ENCODE peak calls at places on chromosomes 1 and 21, in five cellular contexts. E is K562, L is Peyer's patch, D is astrocyte of the spinal cord, K is endothelial cell. X is an unnamed sample.

GRCh38 chr21:45381865-45382697 is 22.9 kb upstream of the COL18A1 start:
- DNase-seq in D (no peak), E (no peak), K (no peak), L (peak), X (peak)

GRCh38 chr21:31537872-31538576 is 121.5 kb upstream of the SOD1 start:
- DNase-seq in L (no peak), E (no peak), K (peak), D (no peak), X (peak)

GRCh38 chr21:44886113-44887075 is 12.9 kb upstream of the PTTG1IP start:
- DNase-seq in E (no peak), K (no peak), D (no peak), L (no peak), X (peak)

GRCh38 chr21:45513003-45513706 is 29.1 kb downstream of the SLC19A1 start:
- DNase-seq in L (peak), K (no peak), E (no peak), D (no peak), X (no peak)

GRCh38 chr1:169890761-169891538 is 2.7 kb downstream of the SCYL3 start:
- DNase-seq in D (no peak), L (no peak), K (no peak), E (no peak), X (no peak)

GRCh38 chr1:163673756-163674155 is 352.0 kb downstream of the NUF2 start:
- DNase-seq in L (no peak), D (peak), E (no peak), K (no peak), X (no peak)

GRCh38 chr1:84442256-84442655 is 36.8 kb upstream of the RPF1 start:
- DNase-seq in E (peak), L (no peak), D (peak), K (no peak), X (no peak)

GRCh38 chr1:235758931-235759330 is 107.8 kb downstream of the LYST start:
- DNase-seq in D (no peak), K (no peak), E (no peak), L (no peak), X (no peak)

GRCh38 chr1:9670085-9670484 is 18.6 kb downstream of the PIK3CD start:
- DNase-seq in L (no peak), D (no peak), K (no peak), E (no peak), X (no peak)

GRCh38 chr1:54763814-54764131 is 550 bp downstream of the PARS2 start:
- DNase-seq in K (no peak), D (no peak), E (no peak), L (no peak), X (no peak)

GRCh38 chr1:230176871-230177411 is 109.9 kb downstream of the GALNT2 start:
- DNase-seq in E (peak), K (no peak), D (no peak), L (no peak), X (peak)

GRCh38 chr1:71693581-71693980 is 588.8 kb downstream of the NEGR1 start:
- DNase-seq in E (no peak), K (no peak), L (no peak), D (no peak), X (no peak)

GRCh38 chr1:16064536-16065196 is 8.8 kb downstream of the FAM131C start:
- DNase-seq in L (no peak), E (no peak), K (no peak), D (peak), X (no peak)

GRCh38 chr1:25724201-25724600 is 75.8 kb upstream of the SELENON start:
- DNase-seq in L (no peak), D (no peak), K (no peak), E (no peak), X (no peak)

GRCh38 chr1:94045465-94046056 is 75.4 kb downstream of the ABCA4 start:
- DNase-seq in K (peak), E (peak), L (no peak), D (peak), X (peak)

GRCh38 chr1:161198206-161198876 is 513 bp downstream of the ADAMTS4 start:
- DNase-seq in K (peak), L (no peak), E (no peak), D (peak), X (peak)

GRCh38 chr1:913491-914252 is 10.1 kb upstream of the SAMD11 start:
- DNase-seq in L (no peak), D (no peak), K (peak), E (no peak), X (peak)

GRCh38 chr1:246947255-246947654 is 15.5 kb upstream of the AHCTF1 start:
- DNase-seq in L (no peak), E (no peak), D (peak), K (no peak), X (no peak)

GRCh38 chr1:209215826-209216225 is 367.7 kb upstream of the CAMK1G start:
- DNase-seq in E (no peak), D (no peak), K (no peak), L (no peak), X (no peak)

GRCh38 chr1:58621375-58621774 is 44.3 kb upstream of the TACSTD2 start:
- DNase-seq in K (no peak), E (no peak), D (no peak), L (no peak), X (no peak)

GRCh38 chr1:222347627-222348026 is 200.3 kb downstream of the HHIPL2 start:
- DNase-seq in K (no peak), D (no peak), L (no peak), E (no peak), X (peak)

GRCh38 chr1:109490934-109491302 is 3.0 kb upstream of the CYB561D1 start:
- DNase-seq in E (no peak), K (no peak), D (no peak), L (no peak), X (no peak)

GRCh38 chr1:109491372-109491771 is 2.5 kb upstream of the CYB561D1 start:
- DNase-seq in E (no peak), K (no peak), D (no peak), L (no peak), X (no peak)

GRCh38 chr1:109488696-109489095 is 5.0 kb downstream of the ATXN7L2 start:
- DNase-seq in L (no peak), E (no peak), D (no peak), K (no peak), X (no peak)

GRCh38 chr1:109488201-109488600 is 4.5 kb downstream of the ATXN7L2 start:
- DNase-seq in E (peak), K (no peak), D (no peak), L (no peak), X (no peak)

GRCh38 chr1:109490029-109490933 is 3.6 kb upstream of the CYB561D1 start:
- DNase-seq in D (peak), K (peak), L (peak), E (peak), X (peak)
- TF ChIP-seq CTCF in D (peak), K (peak), L (peak), E (peak), X (peak)

GRCh38 chr1:41758490-41758889 is 160.2 kb downstream of the HIVEP3 start:
- DNase-seq in D (peak), L (no peak), E (no peak), K (no peak), X (no peak)

GRCh38 chr1:41749992-41750745 is 168.6 kb downstream of the HIVEP3 start:
- DNase-seq in E (no peak), K (no peak), D (no peak), L (no peak), X (no peak)

GRCh38 chr1:41751804-41752513 is 166.8 kb downstream of the HIVEP3 start:
- DNase-seq in K (no peak), L (no peak), E (no peak), D (peak), X (no peak)

GRCh38 chr1:41752514-41753170 is 166.1 kb downstream of the HIVEP3 start:
- DNase-seq in D (no peak), K (no peak), E (no peak), L (no peak), X (no peak)

GRCh38 chr1:41754540-41754939 is 164.2 kb downstream of the HIVEP3 start:
- DNase-seq in E (no peak), K (no peak), D (no peak), L (no peak), X (no peak)
- TF ChIP-seq CTCF in E (peak), K (no peak), D (peak), L (no peak), X (no peak)

GRCh38 chr1:159835862-159836518 is 9.3 kb downstream of the SLAMF8 start:
- DNase-seq in L (no peak), E (peak), K (no peak), D (no peak), X (no peak)
- TF ChIP-seq CTCF in L (no peak), E (peak), K (no peak), D (peak), X (no peak)

GRCh38 chr1:150560011-150560438 is 10.8 kb downstream of the ADAMTSL4 start:
- DNase-seq in E (peak), L (peak), K (peak), D (peak), X (peak)
- TF ChIP-seq CTCF in E (peak), L (peak), K (peak), D (peak), X (peak)

GRCh38 chr1:22749503-22749902 is 38.9 kb downstream of the EPHB2 start:
- DNase-seq in E (no peak), L (no peak), K (no peak), D (no peak), X (no peak)
- TF ChIP-seq CTCF in E (no peak), L (no peak), K (no peak), D (no peak), X (no peak)

DNA sequence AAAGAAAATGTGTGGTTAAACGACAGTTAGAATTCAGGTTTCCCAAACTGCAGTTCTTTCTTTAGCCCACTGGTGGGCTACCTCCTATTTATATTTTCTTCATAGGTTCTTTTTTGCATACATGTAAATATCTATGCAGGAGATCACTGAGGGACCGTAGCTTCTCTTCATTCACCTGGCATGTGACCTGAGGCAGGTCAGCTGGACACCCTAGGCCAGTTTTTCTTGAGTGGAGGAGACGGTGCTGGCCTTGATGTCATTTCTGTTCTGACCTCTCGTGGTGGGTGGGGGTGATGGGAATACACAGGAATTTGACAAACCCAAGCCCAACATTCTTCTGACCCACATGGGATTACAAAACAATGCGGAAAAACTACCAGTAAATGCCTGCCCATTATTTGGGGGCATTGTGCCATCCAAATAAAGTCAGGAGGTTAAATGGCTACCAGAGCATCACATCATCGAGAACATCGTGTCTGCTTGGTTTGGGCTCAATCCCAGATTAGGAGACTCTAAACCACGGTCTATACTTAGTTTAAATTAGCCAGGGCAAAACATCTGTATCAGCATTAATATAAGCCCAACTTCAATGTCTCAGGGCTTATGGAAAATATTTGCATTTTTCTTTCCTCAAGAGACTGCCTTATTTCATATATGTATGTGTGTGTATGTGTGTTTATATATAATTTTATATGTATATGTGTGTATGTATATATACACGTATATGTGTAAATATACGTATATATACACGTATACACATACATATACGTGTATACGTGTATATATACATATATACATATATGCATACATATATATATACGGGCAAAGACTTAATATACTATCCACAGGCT is 7.4 kb upstream of the IRF2BP2 start:
- DNase-seq in K (no peak), D (peak), E (no peak), L (no peak), X (no peak)
- TF ChIP-seq CTCF in K (peak), D (peak), E (peak), L (no peak), X (peak)

GRCh38 chr1:5287178-5288155 is 633.1 kb downstream of the AJAP1 start:
- DNase-seq in E (no peak), K (no peak), L (no peak), D (no peak), X (no peak)

DNA sequence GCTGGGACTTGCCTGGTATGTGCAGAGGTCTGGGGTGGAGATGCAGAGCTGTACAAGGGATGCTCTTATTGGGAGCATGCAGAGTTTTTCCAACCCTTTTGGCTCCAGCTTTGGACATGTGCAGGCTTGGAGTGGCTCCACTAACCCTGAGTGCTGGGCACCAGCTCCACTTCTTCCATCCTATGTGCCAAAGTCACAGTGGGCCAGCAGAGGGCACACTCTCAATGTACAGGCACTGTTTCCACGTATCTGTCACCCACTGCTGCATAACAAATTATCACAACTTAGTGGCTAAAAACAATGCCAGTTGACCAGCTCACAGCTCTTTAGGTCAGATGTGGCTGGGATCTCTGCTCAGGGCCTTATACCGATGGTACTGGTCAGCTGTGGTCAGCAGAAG is 631.8 kb downstream of the AJAP1 start:
- DNase-seq in K (no peak), E (no peak), L (no peak), D (no peak), X (no peak)
- TF ChIP-seq CTCF in K (no peak), E (peak), L (no peak), D (no peak), X (no peak)

DNA sequence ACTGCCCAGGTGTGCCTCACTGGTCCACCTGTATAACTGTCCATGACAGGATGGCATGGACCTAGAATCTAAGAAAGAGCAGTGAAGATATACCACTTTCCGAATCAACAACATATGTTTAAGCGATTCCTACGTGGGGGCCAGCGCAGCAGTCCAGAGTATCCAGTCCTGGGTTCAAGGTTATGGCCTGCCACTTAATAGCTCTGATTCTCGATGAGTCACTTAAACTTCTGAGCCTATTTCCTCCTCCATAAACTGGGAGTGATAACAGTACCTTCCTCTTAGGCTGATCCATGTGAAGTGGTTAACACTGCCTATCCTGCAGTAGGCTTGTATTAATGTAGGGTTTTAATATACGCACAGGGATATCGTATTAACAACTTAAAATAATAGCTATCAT is 2.8 kb downstream of the STPG1 start:
- DNase-seq in D (no peak), K (no peak), L (no peak), E (no peak), X (no peak)
- TF ChIP-seq CTCF in D (no peak), K (no peak), L (no peak), E (no peak), X (no peak)

GRCh38 chr1:119544165-119544762 is 37.3 kb downstream of the HSD3B1 start:
- DNase-seq in L (no peak), D (no peak), K (peak), E (peak), X (peak)
- TF ChIP-seq CTCF in L (no peak), D (peak), K (peak), E (peak), X (no peak)